ENCODE peak calls at places on chromosomes 16 and 17, in seven cellular contexts. U, Z, F, Y, O, I and T are unnamed samples.

GRCh38 chr17:1047886-1048470 is 51.0 kb downstream of the TIMM22 start:
- DNase-seq in Z (no peak), U (no peak), O (no peak), I (no peak), F (no peak), Y (no peak), T (no peak)

GRCh38 chr16:11632455-11632921 is 35.8 kb upstream of the SNN start:
- DNase-seq in F (peak), Y (no peak), Z (peak), U (peak), I (no peak), O (no peak), T (peak)

GRCh38 chr17:29622337-29623282 is at the start of gene CORO6:
- DNase-seq in O (peak), Z (peak), U (peak), F (peak), Y (no peak), I (no peak), T (no peak)

GRCh38 chr16:3013998-3014690 is 1.4 kb downstream of the CLDN9 start:
- DNase-seq in I (no peak), Z (no peak), F (no peak), U (no peak), O (no peak), Y (no peak), T (no peak)

GRCh38 chr16:19481291-19481690 is 40.6 kb downstream of the GDE1 start:
- DNase-seq in Z (no peak), Y (no peak), O (no peak), U (no peak), F (peak), I (no peak), T (no peak)

GRCh38 chr16:87874639-87875472 is 5.5 kb upstream of the SLC7A5 start:
- DNase-seq in Y (no peak), F (no peak), Z (no peak), O (no peak), U (no peak), I (no peak), T (no peak)

GRCh38 chr17:14334261-14334860 is 33.5 kb downstream of the HS3ST3B1 start:
- DNase-seq in U (no peak), Z (no peak), F (no peak), O (no peak), I (no peak), Y (no peak), T (no peak)

GRCh38 chr17:74455025-74455585 is 11.3 kb upstream of the CD300A start:
- DNase-seq in F (no peak), I (no peak), Z (no peak), O (no peak), Y (no peak), U (no peak), T (no peak)

GRCh38 chr17:1275962-1276736 is 3.3 kb upstream of the TRARG1 start:
- DNase-seq in I (no peak), O (peak), U (peak), F (no peak), Y (peak), Z (peak), T (no peak)

GRCh38 chr16:83520596-83520995 is 287.2 kb upstream of the HSBP1 start:
- DNase-seq in O (no peak), Z (no peak), Y (no peak), U (no peak), F (no peak), I (no peak), T (no peak)

GRCh38 chr17:20275653-20276052 is 191.7 kb downstream of the LGALS9B start:
- DNase-seq in Z (no peak), U (no peak), F (no peak), I (no peak), Y (no peak), O (no peak), T (no peak)

GRCh38 chr17:16915752-16916556 is 56.0 kb downstream of the TNFRSF13B start:
- DNase-seq in I (peak), U (peak), Y (no peak), F (peak), O (peak), Z (peak), T (no peak)

GRCh38 chr16:24497405-24497804 is 42.0 kb upstream of the RBBP6 start:
- DNase-seq in U (no peak), I (peak), O (no peak), Y (no peak), Z (no peak), F (peak), T (peak)

GRCh38 chr17:35920229-35920628 is 10.3 kb downstream of the RDM1 start:
- DNase-seq in Z (no peak), Y (no peak), U (peak), O (no peak), F (no peak), I (no peak), T (no peak)

GRCh38 chr17:51764387-51764971 is 394.0 kb downstream of the CA10 start:
- DNase-seq in Z (peak), O (peak), I (peak), F (peak), U (no peak), Y (peak), T (peak)

GRCh38 chr16:87074635-87075318 is 242.4 kb downstream of the C16orf95 start:
- DNase-seq in Z (peak), Y (no peak), F (no peak), I (no peak), O (no peak), U (peak), T (no peak)

GRCh38 chr17:44878627-44879221 is 20.5 kb downstream of the EFTUD2 start:
- DNase-seq in Z (peak), I (no peak), O (peak), U (no peak), Y (no peak), F (peak), T (no peak)

GRCh38 chr16:53129281-53130192 is 74.7 kb downstream of the CHD9 start:
- DNase-seq in Y (peak), Z (no peak), O (no peak), I (peak), U (no peak), F (peak), T (no peak)

GRCh38 chr17:8479431-8479947 is 43.8 kb downstream of the NDEL1 start:
- DNase-seq in Z (peak), I (peak), O (no peak), U (no peak), F (peak), Y (no peak), T (peak)

GRCh38 chr17:19299214-19299747 is 62.1 kb downstream of the EPN2 start:
- DNase-seq in I (no peak), U (no peak), F (no peak), Z (no peak), Y (no peak), O (no peak), T (no peak)

GRCh38 chr17:50283246-50283645 is 9.0 kb downstream of the TMEM92 start:
- DNase-seq in Z (no peak), Y (no peak), F (no peak), U (no peak), I (no peak), O (no peak), T (no peak)

GRCh38 chr17:17540278-17540906 is 44.2 kb upstream of the RASD1 start:
- DNase-seq in O (no peak), Z (no peak), I (no peak), Y (no peak), U (no peak), F (no peak), T (no peak)

GRCh38 chr17:32953062-32953461 is 25.1 kb downstream of the TMEM98 start:
- DNase-seq in O (no peak), I (no peak), U (no peak), F (no peak), Y (no peak), Z (no peak), T (no peak)

GRCh38 chr17:67365762-67366192 is 600 bp downstream of the PSMD12 start:
- DNase-seq in Z (no peak), F (peak), O (no peak), U (no peak), I (peak), Y (no peak), T (no peak)

DNA sequence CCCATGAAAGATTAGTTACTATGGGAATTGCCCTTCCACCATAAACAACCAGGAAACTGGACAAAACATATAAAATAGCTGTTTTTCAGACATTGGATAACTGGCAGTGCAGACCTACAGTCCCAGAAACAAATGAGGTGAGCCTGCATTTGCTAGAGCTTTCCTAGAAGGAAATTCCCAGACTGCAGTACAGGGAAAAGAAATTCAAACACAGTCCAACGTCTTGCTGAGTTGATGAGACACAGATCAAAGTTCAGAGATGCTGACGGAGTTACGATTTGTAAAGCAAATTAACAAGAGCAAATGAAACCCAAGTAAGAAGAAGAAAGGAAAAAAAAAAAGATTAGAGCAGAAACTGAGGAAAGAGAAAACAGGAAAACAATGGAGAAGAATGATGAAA is 41.3 kb upstream of the MNT start:
- DNase-seq in U (no peak), I (no peak), O (no peak), Z (peak), Y (no peak), F (peak), T (no peak)
- H3K4me3 ChIP-seq in U (no peak), I (no peak), O (no peak), Z (no peak), Y (no peak), F (no peak), T (no peak)

DNA sequence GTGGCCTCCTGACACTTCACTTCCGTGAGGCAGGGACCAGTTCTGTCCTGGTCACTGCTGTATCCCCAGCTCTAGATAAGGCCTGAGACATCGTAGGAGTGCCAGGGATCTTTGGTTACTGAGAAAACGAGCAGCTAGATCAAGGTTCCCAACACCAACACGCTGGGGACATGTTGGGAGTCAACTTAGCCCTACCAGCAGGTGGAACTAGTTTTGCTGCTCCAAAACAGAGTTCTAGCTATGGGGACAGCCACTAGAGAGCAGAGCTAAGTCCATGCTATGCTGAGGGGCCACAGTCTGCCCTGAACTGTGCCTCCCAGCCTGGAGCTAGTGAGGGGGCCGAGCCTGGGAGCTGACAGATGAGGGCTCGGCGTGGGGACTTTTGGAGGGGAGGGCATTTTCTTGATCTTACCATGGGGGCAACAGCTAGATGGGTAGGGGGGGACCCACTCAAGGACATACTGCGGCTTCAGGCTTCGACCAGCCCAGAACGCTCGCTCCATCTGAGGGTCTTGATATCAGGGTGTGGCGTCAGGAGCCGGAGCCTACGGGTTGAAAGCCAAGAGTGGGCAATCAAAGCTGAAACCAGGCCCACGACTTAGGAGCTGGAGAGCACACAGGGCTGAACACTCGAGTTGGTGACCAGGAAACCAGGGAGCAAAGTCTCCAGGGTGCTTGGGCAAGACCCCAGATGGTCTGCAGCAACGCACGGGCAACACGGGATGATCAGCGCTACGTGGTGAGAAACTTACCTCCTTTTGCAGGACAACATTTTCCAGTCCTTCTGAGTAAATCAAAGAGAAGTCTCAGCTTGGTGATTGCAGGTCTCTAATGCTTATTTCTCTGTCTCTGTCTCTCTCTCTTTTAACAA is 13.4 kb downstream of the SNX20 start:
- DNase-seq in O (no peak), Z (no peak), U (no peak), I (no peak), F (no peak), Y (no peak), T (no peak)
- TF ChIP-seq CTCF in O (no peak), Z (no peak), U (no peak), I (peak), F (no peak), Y (peak), T (peak)

DNA sequence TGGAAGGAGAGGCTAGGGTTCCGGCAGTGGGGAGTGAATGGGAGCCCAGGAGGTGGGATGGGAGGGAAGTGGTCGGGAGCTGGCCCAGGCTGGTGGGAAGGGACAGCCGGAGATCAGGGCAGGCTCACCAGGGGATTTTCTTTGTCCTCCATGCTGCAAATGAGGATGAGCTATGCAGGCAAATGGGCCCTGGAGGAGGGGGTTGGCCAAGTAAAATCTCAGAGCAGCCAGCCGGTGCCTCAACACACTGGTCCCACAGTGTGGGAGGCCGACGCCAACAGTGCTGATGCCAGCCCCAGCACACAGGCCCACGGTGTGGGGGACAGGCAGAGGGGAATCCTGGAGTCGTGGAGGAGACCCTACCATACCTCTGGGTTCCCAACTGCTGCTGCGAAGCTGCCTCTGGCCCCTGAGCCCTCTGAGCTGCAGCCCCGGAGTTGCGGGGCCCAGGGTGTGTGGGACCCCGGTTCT is 4.0 kb upstream of the NDRG4 start:
- DNase-seq in Z (no peak), O (no peak), I (no peak), F (no peak), Y (no peak), U (no peak), T (no peak)
- H3K4me3 ChIP-seq in Z (no peak), O (no peak), I (no peak), F (no peak), Y (no peak), U (no peak), T (no peak)

GRCh38 chr17:58564971-58565370 is 50.5 kb upstream of the MTMR4 start:
- DNase-seq in I (no peak), Y (no peak), U (no peak), Z (no peak), F (no peak), O (no peak), T (no peak)
- TF ChIP-seq CTCF in I (no peak), Y (no peak), U (no peak), Z (no peak), F (no peak), O (no peak), T (no peak)

GRCh38 chr17:76700627-76701470 is 9.9 kb downstream of the MXRA7 start:
- DNase-seq in O (no peak), Y (peak), F (peak), U (peak), Z (peak), I (peak), T (peak)
- H3K4me3 ChIP-seq in O (no peak), Y (peak), F (no peak), U (peak), Z (no peak), I (peak), T (no peak)

DNA sequence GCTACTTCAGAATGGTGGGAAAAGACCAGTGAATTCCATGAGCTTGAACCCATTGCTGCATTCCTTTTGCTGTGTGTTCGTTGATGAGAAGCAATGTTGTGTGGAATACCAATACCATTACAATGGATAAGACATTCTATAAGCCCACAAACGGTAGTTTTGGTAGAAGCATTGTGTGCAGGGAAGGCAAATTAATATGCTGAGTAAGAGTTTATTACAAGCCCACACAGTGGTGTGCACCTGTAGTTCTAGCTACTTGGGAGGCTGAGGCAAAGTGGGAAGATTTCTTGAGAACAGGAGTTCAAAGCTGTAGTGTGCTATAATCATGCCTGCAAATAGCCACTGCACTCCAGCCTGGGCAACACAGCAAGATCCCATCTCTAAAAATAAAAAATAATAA is 19.9 kb upstream of the TENT4B start:
- DNase-seq in U (no peak), Y (no peak), O (no peak), I (no peak), Z (no peak), F (no peak), T (no peak)
- TF ChIP-seq CTCF in U (no peak), Y (no peak), O (no peak), I (no peak), Z (no peak), F (no peak), T (no peak)

GRCh38 chr17:43750154-43750553 is 8.4 kb downstream of the SOST start:
- DNase-seq in Z (no peak), Y (no peak), F (no peak), O (no peak), U (no peak), I (no peak), T (no peak)
- H3K4me3 ChIP-seq in Z (no peak), Y (no peak), F (no peak), O (no peak), U (no peak), I (no peak), T (no peak)

DNA sequence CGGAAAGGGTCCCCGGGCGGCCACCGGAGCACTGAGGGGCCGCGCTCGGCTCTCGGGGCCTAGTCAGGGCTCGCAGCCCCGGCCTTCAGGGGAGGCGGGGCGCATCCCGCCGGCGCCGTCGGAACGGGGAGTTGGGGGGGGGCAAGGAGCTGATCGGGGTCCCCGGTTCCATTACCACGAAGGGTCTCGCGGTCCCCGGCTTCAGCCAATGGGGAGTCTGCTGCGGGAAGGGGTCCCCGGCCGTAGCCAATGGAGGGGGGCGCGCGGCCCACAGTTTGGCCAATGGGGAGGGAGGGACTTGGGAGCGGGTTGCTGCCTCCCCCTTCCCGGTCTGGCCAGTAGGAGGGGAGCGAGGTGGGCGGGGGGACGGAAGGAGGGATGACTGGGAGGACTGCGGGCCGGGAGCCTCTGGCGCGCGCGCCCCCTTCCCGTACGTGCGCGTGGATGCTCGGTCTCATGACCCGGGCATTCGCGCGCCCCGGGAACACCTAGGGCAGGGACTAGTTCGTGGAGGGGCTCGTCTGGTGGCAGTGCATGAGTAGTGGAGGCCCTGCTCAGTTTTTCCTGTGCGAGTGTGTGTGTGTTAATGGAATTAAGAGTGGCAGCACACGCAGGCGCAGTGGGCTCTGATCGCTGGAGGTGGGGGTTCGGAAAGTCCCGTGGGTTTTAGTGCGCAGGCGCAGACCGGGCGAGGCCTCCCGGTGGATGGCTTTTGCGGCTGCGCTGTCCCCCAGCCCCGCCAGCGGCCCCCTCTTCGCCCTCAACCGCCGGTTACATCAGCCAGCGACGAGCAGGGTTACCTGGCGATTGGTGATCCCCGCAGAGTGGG is 1.1 kb downstream of the ATXN2L start:
- DNase-seq in I (peak), Z (peak), F (peak), O (peak), U (peak), Y (peak), T (peak)
- TF ChIP-seq CTCF in I (peak), Z (peak), F (peak), O (no peak), U (peak), Y (peak), T (peak)